ENCODE peak calls at places on chromosomes 12 and 14, in ten cellular contexts. D is HFFc6, L is transverse colon, H is AG09319, I is AG10803, O is breast epithelium, T is keratinocyte, S is body of pancreas, B is WERI-Rb-1, P is lower leg skin. Q is an unnamed sample.

GRCh38 chr12:130683811-130684210 is 32.3 kb downstream of the RIMBP2 start:
- DNase-seq in I (no peak), S (no peak), H (no peak), L (no peak), B (no peak), O (no peak), D (no peak), T (no peak), P (no peak), Q (no peak)

GRCh38 chr12:124308741-124309140 is 13.8 kb downstream of the RFLNA start:
- DNase-seq in T (no peak), I (no peak), P (no peak), H (no peak), L (no peak), O (no peak), D (no peak), S (no peak), B (no peak), Q (no peak)

GRCh38 chr14:76011959-76012802 is 26.6 kb downstream of the IFT43 start:
- DNase-seq in I (no peak), H (no peak), L (no peak), D (no peak), O (no peak), P (no peak), T (no peak), S (peak; percentile 16), B (no peak), Q (peak; percentile 92)

GRCh38 chr12:122090759-122091535 is 12.4 kb downstream of the MLXIP start:
- DNase-seq in B (no peak), I (peak; percentile 96), T (no peak), S (no peak), L (no peak), H (peak; percentile 87), D (peak; percentile 83), O (no peak), P (no peak), Q (peak; percentile 77)

GRCh38 chr14:73811164-73811503 is 40.5 kb upstream of the PTGR2 start:
- DNase-seq in O (no peak), T (no peak), I (no peak), B (no peak), S (no peak), P (no peak), H (no peak), L (no peak), D (no peak), Q (no peak)

GRCh38 chr12:9697619-9698018 is 28.1 kb downstream of the CLEC2D start:
- DNase-seq in I (no peak), L (no peak), P (no peak), O (no peak), S (no peak), T (no peak), D (no peak), B (no peak), H (no peak), Q (no peak)

GRCh38 chr12:49098035-49098451 is 3.4 kb upstream of the DHH start:
- DNase-seq in T (no peak), P (no peak), L (peak; percentile 54), D (peak; percentile 19), H (no peak), O (no peak), S (peak; percentile 47), B (peak; percentile 64), I (peak; percentile 29), Q (peak; percentile 69)

GRCh38 chr12:97131220-97131981 is 224.3 kb downstream of the NEDD1 start:
- DNase-seq in O (no peak), P (no peak), I (no peak), L (no peak), D (no peak), S (no peak), H (no peak), B (no peak), T (no peak), Q (no peak)

GRCh38 chr12:123457980-123458779 is at the start of gene SNRNP35:
- DNase-seq in H (peak; percentile 60), B (peak; percentile 85), S (peak; percentile 77), O (peak; percentile 67), T (peak; percentile 26), I (peak; percentile 87), D (peak; percentile 77), P (peak; percentile 95), L (peak; percentile 85), Q (peak; percentile 31)

DNA sequence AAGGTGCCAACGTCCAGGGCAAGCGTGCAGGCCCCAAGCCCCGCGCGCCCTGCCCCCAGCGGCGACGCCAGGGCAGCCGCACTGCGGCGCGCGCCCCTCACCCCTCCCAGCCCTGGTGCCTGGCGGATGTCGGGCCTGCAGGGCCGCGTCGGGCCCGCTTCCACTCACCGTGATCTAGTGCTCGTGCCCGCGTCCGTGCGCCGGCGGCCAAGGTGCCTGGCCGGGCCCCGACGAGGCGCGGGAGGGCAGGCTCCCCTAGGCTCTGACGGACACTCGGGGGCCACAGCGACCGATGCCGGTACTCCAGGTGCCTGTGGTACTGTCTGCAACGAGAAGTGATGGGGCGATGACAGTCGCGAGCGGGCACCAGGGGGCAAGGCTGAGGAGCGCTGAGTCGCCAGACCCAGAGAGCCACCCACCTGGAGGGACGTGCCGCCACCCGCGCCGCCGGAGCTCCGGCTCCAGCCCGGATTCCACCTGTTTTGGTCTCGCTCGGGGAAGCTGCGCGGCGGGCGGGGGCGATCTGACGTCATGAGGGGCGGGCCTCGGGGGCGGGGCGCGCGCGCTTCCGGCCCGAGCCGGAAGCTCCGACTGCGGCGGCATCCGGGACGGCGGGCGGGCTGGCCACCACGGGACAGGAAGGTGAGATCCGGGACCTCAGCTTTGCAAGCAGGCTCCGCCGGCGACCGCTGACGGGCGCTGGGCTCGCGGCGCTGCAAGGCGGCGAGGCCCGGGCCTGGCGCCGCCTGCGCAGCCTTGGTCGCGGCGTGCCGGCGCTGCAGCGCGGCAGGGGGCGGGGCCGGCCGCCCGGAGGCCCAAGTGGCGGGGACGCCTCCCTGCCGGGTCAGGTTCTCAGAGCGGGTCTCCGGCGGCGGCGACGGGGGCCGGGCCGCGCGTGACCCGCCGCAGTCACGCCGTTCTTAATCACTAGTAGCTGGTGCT is at the start of the genes LYSET and MOAP1:
- DNase-seq in B (peak; percentile 92), P (peak; percentile 97), D (peak; percentile 85), H (peak; percentile 44), O (peak; percentile 86), T (no peak), S (peak; percentile 90), I (peak; percentile 84), L (peak; percentile 90), Q (peak; percentile 92)
- TF ChIP-seq CTCF in B (peak; percentile 27), P (no peak), D (peak; percentile 55), H (no peak), O (no peak), T (peak; percentile 33), S (no peak), I (no peak), L (peak; percentile 21), Q (no peak)

GRCh38 chr14:92601131-92601710 is 87.6 kb downstream of the RIN3 start:
- DNase-seq in H (no peak), P (peak; percentile 66), L (no peak), I (no peak), O (no peak), T (no peak), S (no peak), B (no peak), D (no peak), Q (no peak)

GRCh38 chr14:92598549-92598905 is 84.9 kb downstream of the RIN3 start:
- DNase-seq in O (no peak), I (no peak), S (no peak), P (no peak), D (no peak), H (no peak), T (no peak), L (no peak), B (no peak), Q (no peak)

GRCh38 chr14:92601757-92602417 is 88.3 kb downstream of the RIN3 start:
- DNase-seq in P (no peak), O (no peak), I (peak; percentile 30), L (no peak), S (no peak), T (no peak), D (no peak), H (no peak), B (no peak), Q (peak; percentile 76)

GRCh38 chr14:92599786-92600185 is 86.2 kb downstream of the RIN3 start:
- DNase-seq in I (no peak), O (no peak), H (no peak), D (peak; percentile 56), T (no peak), P (no peak), L (no peak), B (no peak), S (no peak), Q (no peak)

GRCh38 chr14:92600318-92601053 is 86.9 kb downstream of the RIN3 start:
- DNase-seq in O (no peak), S (no peak), T (no peak), B (no peak), L (no peak), I (peak; percentile 83), P (no peak), D (peak; percentile 89), H (no peak), Q (no peak)
- TF ChIP-seq CTCF in O (no peak), S (no peak), T (no peak), B (peak; percentile 11), L (no peak), I (no peak), P (no peak), D (peak; percentile 71), H (peak; percentile 12), Q (no peak)

GRCh38 chr12:98601924-98602323 is 8.4 kb downstream of the SLC25A3 start:
- DNase-seq in P (no peak), D (no peak), I (no peak), H (no peak), L (no peak), B (no peak), O (no peak), T (no peak), S (no peak), Q (no peak)

DNA sequence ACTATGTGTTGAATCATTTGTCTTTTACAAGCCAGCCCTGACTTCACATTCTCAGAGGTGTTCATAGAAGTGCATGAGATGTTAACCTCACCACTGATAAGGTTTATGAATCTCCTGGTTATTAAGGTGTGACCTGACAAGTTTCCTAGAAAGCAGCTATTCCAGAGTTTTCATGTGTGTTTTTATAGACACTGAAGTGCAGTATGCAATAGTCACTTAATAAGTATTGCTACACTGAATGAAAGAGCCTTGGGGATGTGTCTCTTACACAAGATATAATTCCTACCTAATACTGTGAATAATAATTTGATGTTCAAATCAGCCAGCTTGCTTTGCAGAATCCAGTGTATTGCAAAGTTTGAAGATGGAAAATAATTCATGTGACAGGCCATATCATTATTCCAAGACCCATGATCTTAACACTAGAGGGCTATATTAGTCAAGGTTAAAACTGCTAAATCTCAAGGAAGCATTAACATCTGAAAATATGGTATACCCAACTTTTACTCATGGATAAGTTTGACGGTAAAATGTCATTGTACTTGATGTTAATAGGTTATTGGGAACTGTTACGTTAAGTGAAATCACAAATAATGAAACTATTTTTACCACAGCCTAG is 13.0 kb downstream of the SLC25A3 start:
- DNase-seq in L (no peak), T (no peak), D (no peak), H (no peak), B (no peak), I (no peak), S (no peak), O (no peak), P (no peak), Q (no peak)
- TF ChIP-seq CTCF in L (no peak), T (no peak), D (peak; percentile 36), H (no peak), B (no peak), I (no peak), S (peak; percentile 18), O (no peak), P (no peak), Q (no peak)

DNA sequence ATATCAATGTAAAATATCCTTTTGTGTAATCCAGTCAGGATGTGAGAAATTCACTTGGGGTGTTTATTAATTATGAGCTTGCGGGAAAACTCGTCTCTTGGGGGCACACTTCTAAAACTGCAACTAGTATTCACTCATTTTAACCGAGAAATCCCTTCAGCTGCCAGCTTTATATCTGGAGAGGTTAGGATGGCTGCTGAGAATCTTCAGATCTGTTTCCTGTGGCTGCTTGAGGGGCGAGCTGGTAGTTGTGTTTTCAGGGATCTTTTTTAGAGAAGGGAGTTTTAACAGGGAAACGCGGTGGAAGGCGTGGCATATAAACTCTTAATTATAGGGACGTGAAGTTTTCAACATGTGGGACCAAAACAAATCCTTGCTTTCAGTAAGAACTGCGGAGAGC is 833 bp downstream of the PPFIBP1 start:
- DNase-seq in S (no peak), H (no peak), L (peak; percentile 22), B (no peak), P (no peak), T (no peak), I (peak; percentile 57), O (no peak), D (peak; percentile 35), Q (no peak)
- TF ChIP-seq CTCF in S (no peak), H (peak; percentile 14), L (no peak), B (no peak), P (no peak), T (no peak), I (no peak), O (peak; percentile 8), D (peak; percentile 50), Q (no peak)